ENCODE peak calls at places on chromosome 6, in nine cellular contexts. One of them, this sample, is unnamed.

GRCh38 chr6:7546832-7547714 is 5.6 kb downstream of the DSP start:
- DNase-seq in GM03348: no peak
- DNase-seq in activated T-cell treated with anti-CD3 and anti-CD28 coated beads for 1 hour: no peak
- DNase-seq in NCI-H2171: no peak
- DNase-seq in AG08396: no peak
- DNase-seq in WTC11: no peak
- DNase-seq in COLO829: no peak
- DNase-seq in NCI-H345: no peak
- DNase-seq in non-pigmented ciliary epithelial cell: no peak
- DNase-seq in this sample: no peak

GRCh38 chr6:111987295-111987694 is 66.6 kb upstream of the CCN6 start:
- DNase-seq in GM03348: no peak
- DNase-seq in COLO829: no peak
- DNase-seq in WTC11: no peak
- DNase-seq in NCI-H345: peak; percentile 16
- DNase-seq in non-pigmented ciliary epithelial cell: no peak
- DNase-seq in NCI-H2171: peak; percentile 70
- DNase-seq in AG08396: no peak
- DNase-seq in activated T-cell treated with anti-CD3 and anti-CD28 coated beads for 1 hour: no peak
- DNase-seq in this sample: no peak

GRCh38 chr6:129863664-129864063 is 2.5 kb upstream of the TMEM244 start:
- DNase-seq in NCI-H2171: no peak
- DNase-seq in non-pigmented ciliary epithelial cell: no peak
- DNase-seq in activated T-cell treated with anti-CD3 and anti-CD28 coated beads for 1 hour: no peak
- DNase-seq in WTC11: no peak
- DNase-seq in NCI-H345: no peak
- DNase-seq in GM03348: peak; percentile 10
- DNase-seq in COLO829: no peak
- DNase-seq in AG08396: peak; percentile 48
- DNase-seq in this sample: no peak

GRCh38 chr6:152458648-152459047 is 178.5 kb downstream of the SYNE1 start:
- DNase-seq in AG08396: no peak
- DNase-seq in NCI-H2171: no peak
- DNase-seq in WTC11: no peak
- DNase-seq in GM03348: no peak
- DNase-seq in COLO829: no peak
- DNase-seq in activated T-cell treated with anti-CD3 and anti-CD28 coated beads for 1 hour: no peak
- DNase-seq in non-pigmented ciliary epithelial cell: no peak
- DNase-seq in NCI-H345: no peak
- DNase-seq in this sample: no peak

GRCh38 chr6:20953019-20953418 is 418.8 kb downstream of the CDKAL1 start:
- DNase-seq in non-pigmented ciliary epithelial cell: no peak
- DNase-seq in NCI-H2171: no peak
- DNase-seq in GM03348: no peak
- DNase-seq in activated T-cell treated with anti-CD3 and anti-CD28 coated beads for 1 hour: no peak
- DNase-seq in WTC11: no peak
- DNase-seq in COLO829: no peak
- DNase-seq in AG08396: no peak
- DNase-seq in NCI-H345: peak; percentile 95
- DNase-seq in this sample: no peak

GRCh38 chr6:14476793-14477531 is 359.4 kb downstream of the CD83 start:
- DNase-seq in activated T-cell treated with anti-CD3 and anti-CD28 coated beads for 1 hour: no peak
- DNase-seq in NCI-H2171: peak; percentile 59
- DNase-seq in AG08396: peak; percentile 90
- DNase-seq in WTC11: no peak
- DNase-seq in NCI-H345: no peak
- DNase-seq in COLO829: peak; percentile 85
- DNase-seq in GM03348: peak; percentile 86
- DNase-seq in non-pigmented ciliary epithelial cell: no peak
- DNase-seq in this sample: no peak

GRCh38 chr6:110513001-110513400 is 36.6 kb upstream of the SLC22A16 start:
- DNase-seq in NCI-H345: peak; percentile 30
- DNase-seq in WTC11: no peak
- DNase-seq in GM03348: no peak
- DNase-seq in activated T-cell treated with anti-CD3 and anti-CD28 coated beads for 1 hour: no peak
- DNase-seq in NCI-H2171: no peak
- DNase-seq in COLO829: no peak
- DNase-seq in AG08396: no peak
- DNase-seq in non-pigmented ciliary epithelial cell: no peak
- DNase-seq in this sample: no peak

GRCh38 chr6:39143238-39143930 is 28.4 kb upstream of the SAYSD1 start:
- DNase-seq in activated T-cell treated with anti-CD3 and anti-CD28 coated beads for 1 hour: no peak
- DNase-seq in non-pigmented ciliary epithelial cell: no peak
- DNase-seq in AG08396: no peak
- DNase-seq in NCI-H345: no peak
- DNase-seq in COLO829: no peak
- DNase-seq in GM03348: no peak
- DNase-seq in WTC11: no peak
- DNase-seq in NCI-H2171: no peak
- DNase-seq in this sample: no peak

GRCh38 chr6:15207923-15208322 is 37.9 kb upstream of the JARID2 start:
- DNase-seq in WTC11: no peak
- DNase-seq in activated T-cell treated with anti-CD3 and anti-CD28 coated beads for 1 hour: no peak
- DNase-seq in AG08396: peak; percentile 21
- DNase-seq in NCI-H2171: no peak
- DNase-seq in NCI-H345: no peak
- DNase-seq in non-pigmented ciliary epithelial cell: no peak
- DNase-seq in GM03348: no peak
- DNase-seq in COLO829: peak; percentile 74
- DNase-seq in this sample: no peak

GRCh38 chr6:109816452-109817374 is 125.6 kb downstream of the FIG4 start:
- DNase-seq in NCI-H345: peak; percentile 99
- DNase-seq in WTC11: no peak
- DNase-seq in GM03348: no peak
- DNase-seq in NCI-H2171: peak; percentile 80
- DNase-seq in COLO829: no peak
- DNase-seq in AG08396: no peak
- DNase-seq in activated T-cell treated with anti-CD3 and anti-CD28 coated beads for 1 hour: no peak
- DNase-seq in non-pigmented ciliary epithelial cell: no peak
- DNase-seq in this sample: peak; percentile 31

GRCh38 chr6:21300439-21300838 is 293.1 kb upstream of the SOX4 start:
- DNase-seq in activated T-cell treated with anti-CD3 and anti-CD28 coated beads for 1 hour: no peak
- DNase-seq in NCI-H2171: no peak
- DNase-seq in NCI-H345: no peak
- DNase-seq in AG08396: no peak
- DNase-seq in WTC11: no peak
- DNase-seq in GM03348: no peak
- DNase-seq in COLO829: no peak
- DNase-seq in non-pigmented ciliary epithelial cell: no peak
- DNase-seq in this sample: no peak

GRCh38 chr6:127946388-127946787 is 45.5 kb upstream of the THEMIS start:
- DNase-seq in COLO829: no peak
- DNase-seq in non-pigmented ciliary epithelial cell: no peak
- DNase-seq in AG08396: no peak
- DNase-seq in NCI-H2171: no peak
- DNase-seq in WTC11: no peak
- DNase-seq in GM03348: no peak
- DNase-seq in NCI-H345: no peak
- DNase-seq in activated T-cell treated with anti-CD3 and anti-CD28 coated beads for 1 hour: no peak
- DNase-seq in this sample: no peak

GRCh38 chr6:108736832-108737231 is 111.4 kb upstream of the ARMC2 start:
- DNase-seq in GM03348: peak; percentile 85
- DNase-seq in NCI-H345: no peak
- DNase-seq in WTC11: peak; percentile 43
- DNase-seq in non-pigmented ciliary epithelial cell: peak; percentile 68
- DNase-seq in AG08396: peak; percentile 61
- DNase-seq in activated T-cell treated with anti-CD3 and anti-CD28 coated beads for 1 hour: no peak
- DNase-seq in NCI-H2171: no peak
- DNase-seq in COLO829: peak; percentile 31
- DNase-seq in this sample: no peak

GRCh38 chr6:3015144-3015543 is 15.4 kb downstream of the NQO2 start:
- DNase-seq in non-pigmented ciliary epithelial cell: no peak
- DNase-seq in NCI-H2171: no peak
- DNase-seq in AG08396: no peak
- DNase-seq in WTC11: no peak
- DNase-seq in activated T-cell treated with anti-CD3 and anti-CD28 coated beads for 1 hour: no peak
- DNase-seq in GM03348: no peak
- DNase-seq in NCI-H345: no peak
- DNase-seq in COLO829: no peak
- DNase-seq in this sample: no peak

GRCh38 chr6:87742106-87742505 is 40.1 kb upstream of the AKIRIN2 start:
- DNase-seq in non-pigmented ciliary epithelial cell: no peak
- DNase-seq in NCI-H345: no peak
- DNase-seq in WTC11: no peak
- DNase-seq in AG08396: no peak
- DNase-seq in NCI-H2171: no peak
- DNase-seq in activated T-cell treated with anti-CD3 and anti-CD28 coated beads for 1 hour: peak; percentile 19
- DNase-seq in GM03348: no peak
- DNase-seq in COLO829: no peak
- DNase-seq in this sample: no peak

GRCh38 chr6:16486661-16487060 is 248.3 kb downstream of the GMPR start:
- DNase-seq in NCI-H345: no peak
- DNase-seq in activated T-cell treated with anti-CD3 and anti-CD28 coated beads for 1 hour: peak; percentile 32
- DNase-seq in COLO829: no peak
- DNase-seq in non-pigmented ciliary epithelial cell: no peak
- DNase-seq in WTC11: no peak
- DNase-seq in GM03348: no peak
- DNase-seq in AG08396: no peak
- DNase-seq in NCI-H2171: no peak
- DNase-seq in this sample: no peak

GRCh38 chr6:169798764-169799473 is 47.5 kb downstream of the ERMARD start:
- DNase-seq in non-pigmented ciliary epithelial cell: no peak
- DNase-seq in AG08396: no peak
- DNase-seq in GM03348: no peak
- DNase-seq in COLO829: no peak
- DNase-seq in activated T-cell treated with anti-CD3 and anti-CD28 coated beads for 1 hour: no peak
- DNase-seq in NCI-H345: no peak
- DNase-seq in NCI-H2171: no peak
- DNase-seq in WTC11: no peak
- DNase-seq in this sample: no peak

GRCh38 chr6:96899599-96899998 is 1.9 kb upstream of the NDUFAF4 start:
- DNase-seq in GM03348: no peak
- DNase-seq in WTC11: no peak
- DNase-seq in COLO829: no peak
- DNase-seq in AG08396: no peak
- DNase-seq in non-pigmented ciliary epithelial cell: no peak
- DNase-seq in activated T-cell treated with anti-CD3 and anti-CD28 coated beads for 1 hour: no peak
- DNase-seq in NCI-H2171: no peak
- DNase-seq in NCI-H345: no peak
- DNase-seq in this sample: no peak

GRCh38 chr6:56851104-56851503 is 103.8 kb upstream of the BEND6 start:
- DNase-seq in COLO829: no peak
- DNase-seq in NCI-H345: no peak
- DNase-seq in GM03348: peak; percentile 43
- DNase-seq in activated T-cell treated with anti-CD3 and anti-CD28 coated beads for 1 hour: no peak
- DNase-seq in WTC11: peak; percentile 41
- DNase-seq in non-pigmented ciliary epithelial cell: no peak
- DNase-seq in NCI-H2171: no peak
- DNase-seq in AG08396: peak; percentile 47
- DNase-seq in this sample: no peak

GRCh38 chr6:31498748-31499147 is 803 bp downstream of the MICB start:
- DNase-seq in WTC11: peak; percentile 49
- DNase-seq in AG08396: no peak
- DNase-seq in NCI-H2171: no peak
- DNase-seq in non-pigmented ciliary epithelial cell: no peak
- DNase-seq in COLO829: no peak
- DNase-seq in activated T-cell treated with anti-CD3 and anti-CD28 coated beads for 1 hour: no peak
- DNase-seq in NCI-H345: no peak
- DNase-seq in GM03348: peak; percentile 44
- DNase-seq in this sample: peak; percentile 40

GRCh38 chr6:143941852-143942627 is 66.0 kb downstream of the PLAGL1 start:
- DNase-seq in WTC11: peak; percentile 92
- DNase-seq in COLO829: peak; percentile 51
- DNase-seq in NCI-H2171: no peak
- DNase-seq in non-pigmented ciliary epithelial cell: no peak
- DNase-seq in GM03348: peak; percentile 71
- DNase-seq in AG08396: peak; percentile 40
- DNase-seq in NCI-H345: peak; percentile 25
- DNase-seq in activated T-cell treated with anti-CD3 and anti-CD28 coated beads for 1 hour: peak; percentile 36
- DNase-seq in this sample: peak; percentile 83

GRCh38 chr6:35470663-35471120 is 2.5 kb downstream of the RPL10A start:
- DNase-seq in COLO829: no peak
- DNase-seq in non-pigmented ciliary epithelial cell: no peak
- DNase-seq in activated T-cell treated with anti-CD3 and anti-CD28 coated beads for 1 hour: no peak
- DNase-seq in GM03348: no peak
- DNase-seq in NCI-H345: no peak
- DNase-seq in NCI-H2171: no peak
- DNase-seq in WTC11: no peak
- DNase-seq in AG08396: no peak
- DNase-seq in this sample: no peak

GRCh38 chr6:112300888-112301287 is 46.2 kb upstream of the RFPL4B start:
- DNase-seq in non-pigmented ciliary epithelial cell: no peak
- DNase-seq in COLO829: no peak
- DNase-seq in WTC11: no peak
- DNase-seq in AG08396: no peak
- DNase-seq in NCI-H2171: no peak
- DNase-seq in GM03348: no peak
- DNase-seq in activated T-cell treated with anti-CD3 and anti-CD28 coated beads for 1 hour: no peak
- DNase-seq in NCI-H345: no peak
- DNase-seq in this sample: no peak

GRCh38 chr6:43517503-43518357 is 841 bp downstream of the POLR1C start:
- DNase-seq in non-pigmented ciliary epithelial cell: no peak
- DNase-seq in NCI-H345: no peak
- DNase-seq in NCI-H2171: no peak
- DNase-seq in activated T-cell treated with anti-CD3 and anti-CD28 coated beads for 1 hour: no peak
- DNase-seq in AG08396: no peak
- DNase-seq in WTC11: no peak
- DNase-seq in GM03348: no peak
- DNase-seq in COLO829: no peak
- DNase-seq in this sample: no peak

GRCh38 chr6:52362443-52363221 is 681 bp downstream of the PAQR8 start:
- DNase-seq in NCI-H2171: peak; percentile 10
- DNase-seq in activated T-cell treated with anti-CD3 and anti-CD28 coated beads for 1 hour: peak; percentile 24
- DNase-seq in non-pigmented ciliary epithelial cell: no peak
- DNase-seq in WTC11: peak; percentile 67
- DNase-seq in AG08396: peak; percentile 52
- DNase-seq in GM03348: peak; percentile 55
- DNase-seq in COLO829: no peak
- DNase-seq in NCI-H345: peak; percentile 24
- DNase-seq in this sample: peak; percentile 50